ENCODE peak calls at places on chromosome 12, in ten cellular contexts. C is endothelial cell of umbilical vein, P is stomach, D is sigmoid colon, F is adrenal gland, O is ovary, M is NB4, K is K562, V is suprapubic skin, S is transverse colon. H is an unnamed sample.

GRCh38 chr12:49983892-49984291 is 11.1 kb downstream of the AQP6 start:
- DNase-seq in O (no peak), F (peak), P (no peak), K (no peak), V (no peak), C (peak), S (no peak), D (no peak), M (no peak), H (no peak)

GRCh38 chr12:114743289-114743688 is 59.3 kb upstream of the TBX3 start:
- DNase-seq in O (no peak), D (no peak), M (no peak), F (no peak), V (no peak), C (no peak), S (no peak), K (no peak), P (no peak), H (no peak)

GRCh38 chr12:49622501-49623141 is 740 bp upstream of the PRPF40B start:
- DNase-seq in K (no peak), O (peak), F (peak), D (no peak), C (no peak), S (peak), V (no peak), P (peak), M (peak), H (no peak)

GRCh38 chr12:2268478-2269286 is 215.9 kb downstream of the CACNA1C start:
- DNase-seq in S (no peak), M (no peak), F (no peak), P (no peak), K (no peak), O (no peak), D (no peak), C (no peak), V (no peak), H (no peak)

GRCh38 chr12:39405580-39405979 is 37.3 kb downstream of the KIF21A start:
- DNase-seq in S (no peak), C (no peak), K (no peak), D (no peak), O (no peak), M (no peak), P (no peak), F (no peak), V (no peak), H (no peak)

GRCh38 chr12:2613674-2614073 is 181.1 kb upstream of the FKBP4 start:
- DNase-seq in O (no peak), F (peak), K (no peak), V (no peak), C (peak), D (peak), M (peak), S (no peak), P (no peak), H (no peak)

GRCh38 chr12:828726-829395 is 76.5 kb downstream of the WNK1 start:
- DNase-seq in C (no peak), O (no peak), S (no peak), D (no peak), F (no peak), P (no peak), M (no peak), K (no peak), V (no peak), H (no peak)

GRCh38 chr12:54060975-54061778 is 7.5 kb downstream of the HOXC4 start:
- DNase-seq in C (no peak), P (no peak), O (no peak), K (no peak), V (no peak), S (no peak), D (no peak), M (no peak), F (no peak), H (no peak)

GRCh38 chr12:79455314-79455713 is 235.4 kb downstream of the PAWR start:
- DNase-seq in O (peak), C (no peak), M (no peak), P (no peak), K (no peak), F (no peak), S (no peak), D (no peak), V (no peak), H (no peak)

GRCh38 chr12:127480775-127481314 is 786.1 kb upstream of the TMEM132C start:
- DNase-seq in S (no peak), O (no peak), M (no peak), C (no peak), V (no peak), K (no peak), P (no peak), D (no peak), F (no peak), H (no peak)

GRCh38 chr12:75452675-75453330 is 27.8 kb upstream of the GLIPR1 start:
- DNase-seq in K (no peak), M (no peak), V (no peak), O (no peak), P (no peak), S (no peak), C (no peak), F (no peak), D (no peak), H (no peak)

GRCh38 chr12:45355750-45356149 is 139.9 kb downstream of the ANO6 start:
- DNase-seq in S (no peak), M (no peak), K (peak), F (no peak), V (no peak), O (no peak), P (no peak), D (no peak), C (no peak), H (no peak)

GRCh38 chr12:47188576-47189441 is 109.0 kb upstream of the AMIGO2 start:
- DNase-seq in F (peak), O (peak), V (no peak), C (peak), S (no peak), K (no peak), M (no peak), P (no peak), D (no peak), H (no peak)

GRCh38 chr12:98893601-98894411 is 248.7 kb downstream of the APAF1 start:
- DNase-seq in C (no peak), K (no peak), D (no peak), P (no peak), S (no peak), V (no peak), M (no peak), O (no peak), F (no peak), H (no peak)

GRCh38 chr12:23084236-23084995 is 459.4 kb downstream of the ETNK1 start:
- DNase-seq in M (no peak), P (no peak), C (peak), F (no peak), V (no peak), S (no peak), K (no peak), D (no peak), O (no peak), H (no peak)

GRCh38 chr12:50610171-50610570 is 105.4 kb downstream of the DIP2B start:
- DNase-seq in M (no peak), F (no peak), P (no peak), V (no peak), K (no peak), C (peak), O (no peak), D (no peak), S (no peak), H (no peak)

GRCh38 chr12:1593232-1594044 is 943 bp downstream of the FBXL14 start:
- DNase-seq in O (peak), D (peak), S (peak), P (peak), C (peak), M (peak), F (peak), V (no peak), K (no peak), H (no peak)

GRCh38 chr12:105233045-105233905 is 2.7 kb downstream of the APPL2 start:
- DNase-seq in V (no peak), F (no peak), P (no peak), C (no peak), K (no peak), D (no peak), O (no peak), M (no peak), S (no peak), H (no peak)

GRCh38 chr12:39186744-39187143 is 256.2 kb downstream of the KIF21A start:
- DNase-seq in F (no peak), V (no peak), O (no peak), P (no peak), K (no peak), S (no peak), C (no peak), M (no peak), D (no peak), H (no peak)

GRCh38 chr12:132614861-132615578 is 3.6 kb upstream of the P2RX2 start:
- DNase-seq in O (peak), P (peak), V (peak), S (peak), K (peak), M (peak), F (peak), D (peak), C (peak), H (no peak)

GRCh38 chr12:70011353-70011752 is 186.3 kb downstream of the MYRFL start:
- DNase-seq in D (no peak), C (no peak), M (no peak), V (no peak), F (no peak), O (no peak), P (no peak), K (no peak), S (no peak), H (no peak)

GRCh38 chr12:60173213-60174170 is 577.7 kb downstream of the SLC16A7 start:
- DNase-seq in P (no peak), V (no peak), C (no peak), M (peak), K (no peak), F (no peak), O (no peak), S (no peak), D (no peak), H (no peak)

GRCh38 chr12:107560906-107561285 is 124.7 kb upstream of the PWP1 start:
- DNase-seq in C (no peak), P (no peak), M (no peak), K (no peak), D (no peak), S (no peak), F (no peak), O (no peak), V (no peak), H (no peak)

GRCh38 chr12:107565551-107565950 is 120.0 kb upstream of the PWP1 start:
- DNase-seq in K (no peak), P (no peak), M (no peak), C (no peak), S (no peak), O (no peak), F (no peak), D (no peak), V (no peak), H (no peak)

GRCh38 chr12:107567871-107568619 is 117.6 kb upstream of the PWP1 start:
- DNase-seq in S (no peak), K (no peak), M (no peak), D (no peak), O (no peak), V (no peak), F (no peak), P (no peak), C (no peak), H (no peak)

GRCh38 chr12:107568718-107569117 is 116.9 kb upstream of the PWP1 start:
- DNase-seq in M (no peak), V (no peak), P (no peak), D (no peak), F (no peak), K (no peak), C (no peak), O (no peak), S (no peak), H (no peak)

DNA sequence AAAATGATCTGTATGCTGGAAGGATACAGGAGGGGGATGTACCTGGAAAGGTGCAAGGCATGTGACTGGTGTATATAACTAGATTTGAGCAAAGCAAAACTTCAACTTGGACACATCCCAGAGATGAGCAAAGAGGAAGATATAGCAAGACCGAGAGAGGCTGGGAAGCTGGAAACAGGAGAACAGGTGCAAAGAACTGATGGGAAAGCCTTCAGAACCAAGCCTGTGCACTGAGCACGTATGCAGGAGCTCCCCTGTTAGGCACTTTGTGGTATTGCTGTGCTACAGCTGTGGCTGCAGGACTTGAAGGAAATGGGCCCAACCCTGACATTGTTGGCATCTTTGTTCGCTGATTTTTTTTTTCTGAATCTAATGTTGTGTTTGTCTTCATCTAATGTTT is 120.7 kb upstream of the PWP1 start:
- DNase-seq in S (no peak), P (no peak), D (no peak), C (no peak), V (no peak), F (no peak), M (peak), O (no peak), K (no peak), H (no peak)
- TF ChIP-seq CTCF in S (no peak), P (no peak), D (no peak), C (no peak), V (peak), F (peak), M (peak), O (no peak), K (peak), H (no peak)

GRCh38 chr12:128830505-128830893 is 6.7 kb upstream of the SLC15A4 start:
- DNase-seq in O (no peak), F (no peak), M (peak), S (no peak), D (peak), P (no peak), C (no peak), K (no peak), V (no peak), H (no peak)
- TF ChIP-seq POLR2A in O (no peak), F (no peak), M (no peak), S (no peak), D (no peak), P (no peak), C (no peak), K (no peak), V (no peak), H (no peak)

GRCh38 chr12:102543494-102543893 is 63.1 kb upstream of the IGF1 start:
- DNase-seq in C (no peak), V (no peak), S (no peak), F (no peak), M (peak), D (no peak), P (no peak), K (no peak), O (no peak), H (no peak)
- TF ChIP-seq CTCF in C (no peak), V (no peak), S (no peak), F (no peak), M (peak), D (no peak), P (no peak), K (peak), O (no peak), H (no peak)

DNA sequence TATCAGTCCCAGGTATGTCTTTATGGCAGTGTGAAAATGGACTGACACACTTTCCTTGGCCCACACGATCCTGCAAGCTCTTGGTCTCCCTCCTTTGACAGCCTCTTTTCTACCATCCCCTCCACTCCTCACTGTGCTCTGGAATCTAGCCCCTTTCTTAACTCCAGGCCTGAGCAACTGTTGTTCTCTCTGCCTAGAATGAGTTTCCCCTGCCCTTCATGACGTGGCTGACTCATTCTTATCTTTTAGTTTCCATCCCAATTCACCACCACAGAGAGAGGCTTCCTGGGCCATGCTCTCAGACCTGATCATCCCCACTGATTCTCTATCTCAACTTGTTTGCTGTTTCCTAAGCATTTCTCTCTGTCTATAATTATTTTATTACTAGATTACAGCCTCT is 157.4 kb upstream of the HMGA2 start:
- DNase-seq in V (no peak), D (no peak), P (no peak), M (no peak), C (peak), S (no peak), K (peak), O (no peak), F (no peak), H (no peak)
- TF ChIP-seq POLR2A in V (no peak), D (no peak), P (no peak), M (no peak), C (no peak), S (no peak), K (no peak), O (no peak), F (no peak), H (no peak)

DNA sequence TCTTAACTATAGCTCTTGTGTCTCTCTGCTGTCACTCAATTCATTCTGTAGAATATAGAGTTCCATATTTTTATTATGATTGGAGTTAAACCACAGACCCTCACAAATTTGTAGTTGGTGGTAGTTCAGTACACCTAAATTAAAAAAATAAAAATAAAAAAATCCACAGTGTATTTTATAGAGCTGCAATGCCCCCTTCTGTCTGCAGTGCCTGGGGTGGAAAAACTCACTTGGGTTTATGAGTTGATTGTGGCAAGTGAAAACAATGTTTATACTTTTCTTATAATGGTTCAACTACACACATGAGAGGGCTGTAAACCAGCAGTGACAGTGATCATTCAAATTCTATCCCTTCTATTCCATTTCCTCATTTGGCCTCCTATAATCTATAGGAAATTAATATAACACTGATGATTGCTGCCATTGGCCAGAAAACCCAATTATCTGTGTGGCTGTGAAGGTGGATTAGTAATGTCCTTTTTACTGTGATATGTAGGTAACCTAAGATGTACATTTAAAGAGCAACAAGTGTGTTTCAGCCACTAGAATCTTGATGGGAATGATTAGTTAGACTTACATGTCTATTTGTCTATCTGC is 166.9 kb upstream of the LRIG3 start:
- DNase-seq in F (no peak), C (peak), V (no peak), M (no peak), P (no peak), O (no peak), S (peak), D (no peak), K (no peak), H (no peak)
- TF ChIP-seq CTCF in F (peak), C (peak), V (peak), M (no peak), P (peak), O (no peak), S (peak), D (peak), K (no peak), H (peak)

DNA sequence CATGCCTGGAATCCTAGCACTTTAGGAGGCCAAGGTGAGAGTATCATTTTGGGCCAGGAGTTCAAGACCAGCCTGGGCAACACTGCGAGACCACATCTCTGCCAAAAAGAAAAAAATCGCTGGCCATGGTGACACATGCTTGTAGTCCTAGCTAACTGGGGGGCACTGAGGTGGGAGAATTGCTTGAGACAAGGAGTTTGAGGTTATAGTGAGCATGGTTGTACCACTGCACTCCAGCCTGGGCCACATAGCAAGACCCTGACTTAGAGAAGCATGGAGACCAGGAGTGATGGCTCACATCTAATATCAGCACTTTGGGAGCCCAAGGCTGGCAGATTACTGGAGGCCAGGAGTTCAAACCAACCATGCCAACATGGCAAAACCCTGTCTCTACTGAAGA is 9.2 kb downstream of the PTGES3 start:
- DNase-seq in K (no peak), M (no peak), C (no peak), P (no peak), S (no peak), V (peak), O (no peak), F (no peak), D (no peak), H (no peak)
- TF ChIP-seq POLR2A in K (peak), M (no peak), C (no peak), P (no peak), S (no peak), V (no peak), O (no peak), F (no peak), D (no peak), H (no peak)

GRCh38 chr12:68376901-68377300 is 44.7 kb upstream of the MDM1 start:
- DNase-seq in C (no peak), V (no peak), S (no peak), O (no peak), D (no peak), K (no peak), M (no peak), F (no peak), P (no peak), H (no peak)
- TF ChIP-seq CTCF in C (no peak), V (no peak), S (no peak), O (no peak), D (no peak), K (no peak), M (no peak), F (no peak), P (no peak), H (no peak)

GRCh38 chr12:108641446-108642268 is 8.0 kb upstream of the SELPLG start:
- DNase-seq in K (no peak), C (no peak), F (no peak), D (no peak), V (peak), S (no peak), P (no peak), M (peak), O (no peak), H (no peak)
- TF ChIP-seq POLR2A in K (no peak), C (no peak), F (no peak), D (no peak), V (no peak), S (no peak), P (no peak), M (no peak), O (no peak), H (no peak)

GRCh38 chr12:71594214-71594948 is 69.3 kb downstream of the ZFC3H1 start:
- DNase-seq in C (no peak), V (no peak), S (no peak), O (peak), D (no peak), P (peak), K (peak), F (no peak), M (no peak), H (no peak)
- TF ChIP-seq CTCF in C (no peak), V (no peak), S (no peak), O (no peak), D (no peak), P (no peak), K (peak), F (no peak), M (no peak), H (no peak)

H was measured in esophagus squamous epithelium.